ENCODE peak calls at places on chromosomes 11 and 22, in five cellular contexts. N, C, O, T and X are unnamed samples.

GRCh38 chr11:33417121-33417520 is 159.9 kb downstream of the HIPK3 start:
- DNase-seq in N (no peak), C (no peak), O (no peak), T (no peak), X (no peak)

GRCh38 chr11:126194121-126194543 is 17.3 kb downstream of the RPUSD4 start:
- DNase-seq in N (peak), C (peak), O (no peak), T (no peak), X (no peak)

GRCh38 chr22:27217154-27217553 is 559.8 kb downstream of the MIAT start:
- DNase-seq in N (no peak), C (no peak), O (no peak), T (no peak), X (no peak)

GRCh38 chr11:120900642-120901041 is 123.3 kb upstream of the TBCEL start:
- DNase-seq in N (no peak), C (no peak), O (no peak), T (no peak), X (no peak)

GRCh38 chr11:9103542-9104276 is 12.3 kb upstream of the SCUBE2 start:
- DNase-seq in N (no peak), C (no peak), O (no peak), T (no peak), X (no peak)

GRCh38 chr11:73629907-73630306 is 16.5 kb upstream of the PLEKHB1 start:
- DNase-seq in N (no peak), C (no peak), O (no peak), T (no peak), X (no peak)

GRCh38 chr11:86370922-86371614 is 3.6 kb upstream of the CCDC81 start:
- DNase-seq in N (no peak), C (peak), O (no peak), T (no peak), X (no peak)

GRCh38 chr22:38033522-38034277 is 23.5 kb upstream of the PICK1 start:
- DNase-seq in N (no peak), C (no peak), O (no peak), T (no peak), X (no peak)

GRCh38 chr11:101759771-101760450 is 154.9 kb upstream of the CEP126 start:
- DNase-seq in N (no peak), C (peak), O (no peak), T (no peak), X (no peak)

GRCh38 chr11:75499423-75500305 is 26.1 kb downstream of the GDPD5 start:
- DNase-seq in N (no peak), C (peak), O (no peak), T (peak), X (peak)

GRCh38 chr11:84247931-84248330 is 961.8 kb upstream of the CCDC90B start:
- DNase-seq in N (no peak), C (no peak), O (peak), T (no peak), X (no peak)

GRCh38 chr11:110182886-110183285 is 89.7 kb downstream of the ZC3H12C start:
- DNase-seq in N (no peak), C (no peak), O (no peak), T (no peak), X (no peak)

GRCh38 chr22:27836181-27836580 is 34.6 kb upstream of the MN1 start:
- DNase-seq in N (no peak), C (no peak), O (no peak), T (no peak), X (no peak)

GRCh38 chr11:13341028-13341427 is 63.4 kb downstream of the BMAL1 start:
- DNase-seq in N (no peak), C (no peak), O (no peak), T (no peak), X (no peak)

GRCh38 chr11:18608373-18608772 is 8.8 kb downstream of the MISFA start:
- DNase-seq in N (no peak), C (no peak), O (no peak), T (no peak), X (no peak)

GRCh38 chr22:24497879-24498278 is 2.7 kb downstream of the UPB1 start:
- DNase-seq in N (no peak), C (no peak), O (no peak), T (no peak), X (no peak)

GRCh38 chr22:25551396-25551795 is 13.1 kb upstream of the GRK3 start:
- DNase-seq in N (no peak), C (no peak), O (no peak), T (no peak), X (no peak)

GRCh38 chr11:18393581-18394299 is 623 bp upstream of the LDHA start:
- DNase-seq in N (no peak), C (no peak), O (no peak), T (no peak), X (no peak)

GRCh38 chr11:130121430-130121978 is 38.1 kb upstream of the ST14 start:
- DNase-seq in N (no peak), C (peak), O (no peak), T (peak), X (peak)

GRCh38 chr11:131688056-131688693 is 317.8 kb downstream of the NTM start:
- DNase-seq in N (peak), C (peak), O (no peak), T (no peak), X (no peak)